ENCODE peak calls at places on chromosomes 12 and 14, in seven cellular contexts. X is K562, D is SK-N-SH, V is H1, T is GM12892, O is HepG2, Z is GM12878. B is an unnamed sample.

GRCh38 chr12:53775478-53776145 is 23.8 kb upstream of the CISTR start:
- DNase-seq in V (no peak), D (no peak), T (no peak), X (no peak), Z (no peak), O (no peak), B (no peak)

GRCh38 chr12:89469361-89469760 is 55.2 kb downstream of the GALNT4 start:
- DNase-seq in O (no peak), D (no peak), V (no peak), X (no peak), T (no peak), Z (no peak), B (no peak)

GRCh38 chr12:26269554-26270284 is 74.3 kb downstream of the SSPN start:
- DNase-seq in X (no peak), V (no peak), D (no peak), T (no peak), O (no peak), Z (no peak), B (no peak)

GRCh38 chr12:79838359-79838758 is 96.5 kb downstream of the PPP1R12A start:
- DNase-seq in Z (no peak), T (no peak), O (no peak), D (no peak), V (no peak), X (no peak), B (no peak)

GRCh38 chr14:53327716-53328115 is 174.6 kb upstream of the DDHD1 start:
- DNase-seq in X (no peak), T (no peak), V (no peak), Z (no peak), O (no peak), D (no peak), B (no peak)

GRCh38 chr14:61420326-61420725 is 98.9 kb downstream of the PRKCH start:
- DNase-seq in Z (no peak), X (no peak), V (peak), T (no peak), D (no peak), O (no peak), B (no peak)

GRCh38 chr14:22577334-22577908 is 11.6 kb downstream of the DAD1 start:
- DNase-seq in D (no peak), Z (no peak), O (no peak), X (no peak), T (no peak), V (no peak), B (no peak)

GRCh38 chr12:132355742-132356681 is 26.6 kb upstream of the GALNT9 start:
- DNase-seq in D (no peak), T (no peak), V (no peak), O (no peak), X (no peak), Z (no peak), B (no peak)

GRCh38 chr12:30719060-30719459 is 23.4 kb upstream of the IPO8 start:
- DNase-seq in Z (no peak), X (no peak), O (no peak), V (no peak), T (no peak), D (no peak), B (no peak)

GRCh38 chr12:79685068-79685467 is 5.7 kb downstream of the PAWR start:
- DNase-seq in T (no peak), O (peak), V (no peak), D (no peak), X (no peak), Z (no peak), B (no peak)

GRCh38 chr14:104864267-104865068 is 600 bp upstream of the CEP170B start:
- DNase-seq in T (peak), O (peak), X (peak), Z (no peak), V (peak), D (no peak), B (no peak)

GRCh38 chr14:59450716-59451115 is 14.5 kb downstream of the GPR135 start:
- DNase-seq in O (no peak), D (no peak), Z (no peak), V (no peak), T (no peak), X (no peak), B (no peak)

GRCh38 chr12:102957339-102958050 is at the start of gene ASCL1:
- DNase-seq in X (no peak), O (no peak), T (no peak), D (peak), Z (no peak), V (no peak), B (no peak)

GRCh38 chr12:107605293-107605692 is 80.3 kb upstream of the PWP1 start:
- DNase-seq in V (no peak), D (no peak), Z (no peak), O (no peak), T (no peak), X (no peak), B (no peak)
- TF ChIP-seq TAF1 in V (no peak), D (no peak), Z (no peak), O (no peak), T (no peak), X (no peak), B (no peak)

DNA sequence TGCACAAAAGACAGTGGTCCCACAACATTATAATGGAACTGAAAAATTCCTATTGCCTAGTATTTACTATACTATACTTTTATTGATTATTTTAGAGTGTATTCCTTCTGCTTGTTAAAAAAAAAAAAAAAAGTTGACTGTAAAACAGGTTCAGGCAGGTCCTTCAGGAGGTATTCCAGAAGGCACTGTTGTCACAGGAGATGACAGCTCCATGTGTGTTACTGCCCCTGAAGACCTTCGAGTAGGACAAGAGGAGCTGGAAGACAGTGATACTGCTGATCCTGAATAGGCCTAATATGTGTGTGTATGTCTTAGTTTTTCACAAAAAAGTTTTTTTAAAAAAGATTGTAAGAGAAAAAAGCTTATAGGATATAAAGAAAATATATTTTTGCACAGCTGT is 12.3 kb downstream of the UBE2N start:
- DNase-seq in O (no peak), D (no peak), Z (no peak), V (no peak), X (no peak), T (no peak), B (no peak)
- TF ChIP-seq POLR2AphosphoS5 in O (no peak), D (no peak), Z (no peak), V (no peak), X (no peak), T (no peak), B (no peak)

DNA sequence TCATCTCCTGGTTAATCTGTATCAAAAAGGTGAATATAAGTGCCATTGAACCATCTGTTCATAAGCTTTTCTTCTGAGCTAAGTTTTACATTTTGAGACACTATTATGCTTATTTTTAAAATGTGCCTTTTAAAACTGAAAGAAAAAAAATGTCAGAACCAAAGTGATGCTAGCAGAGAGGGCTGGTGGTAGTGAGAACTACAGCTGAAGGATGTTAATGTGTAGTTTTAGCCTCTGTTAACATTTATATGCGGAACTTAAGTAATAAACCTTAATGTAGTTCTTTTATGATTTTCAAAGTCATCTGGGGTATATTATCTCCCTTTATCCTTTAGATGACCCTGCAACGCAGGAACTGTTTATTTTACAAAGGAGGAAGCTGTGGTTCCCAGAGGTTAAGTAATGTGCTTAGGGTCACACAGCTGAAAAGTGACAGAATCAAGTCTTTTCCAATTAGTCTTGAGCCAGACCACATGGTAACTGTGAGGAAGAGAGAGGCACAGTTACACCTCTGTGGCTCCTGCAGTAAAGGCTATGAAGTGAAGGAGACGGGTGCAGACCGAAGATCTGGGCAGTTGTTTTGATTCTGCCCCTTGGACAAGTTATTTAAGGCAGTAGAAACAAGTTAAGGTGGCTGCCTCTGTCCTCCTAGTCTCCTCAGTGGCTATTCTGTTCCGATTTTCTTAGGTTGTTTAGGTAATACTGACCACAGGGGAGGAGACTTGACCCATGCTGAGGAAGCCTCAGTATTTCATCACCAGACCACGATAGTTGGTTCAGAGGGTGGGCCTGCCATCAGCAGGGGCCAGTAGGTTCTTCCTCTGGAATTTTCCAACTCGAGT is 23.9 kb downstream of the GNG2 start:
- DNase-seq in V (no peak), O (no peak), X (no peak), T (no peak), Z (no peak), D (peak), B (no peak)
- TF ChIP-seq TAF1 in V (no peak), O (no peak), X (no peak), T (no peak), Z (no peak), D (no peak), B (no peak)

DNA sequence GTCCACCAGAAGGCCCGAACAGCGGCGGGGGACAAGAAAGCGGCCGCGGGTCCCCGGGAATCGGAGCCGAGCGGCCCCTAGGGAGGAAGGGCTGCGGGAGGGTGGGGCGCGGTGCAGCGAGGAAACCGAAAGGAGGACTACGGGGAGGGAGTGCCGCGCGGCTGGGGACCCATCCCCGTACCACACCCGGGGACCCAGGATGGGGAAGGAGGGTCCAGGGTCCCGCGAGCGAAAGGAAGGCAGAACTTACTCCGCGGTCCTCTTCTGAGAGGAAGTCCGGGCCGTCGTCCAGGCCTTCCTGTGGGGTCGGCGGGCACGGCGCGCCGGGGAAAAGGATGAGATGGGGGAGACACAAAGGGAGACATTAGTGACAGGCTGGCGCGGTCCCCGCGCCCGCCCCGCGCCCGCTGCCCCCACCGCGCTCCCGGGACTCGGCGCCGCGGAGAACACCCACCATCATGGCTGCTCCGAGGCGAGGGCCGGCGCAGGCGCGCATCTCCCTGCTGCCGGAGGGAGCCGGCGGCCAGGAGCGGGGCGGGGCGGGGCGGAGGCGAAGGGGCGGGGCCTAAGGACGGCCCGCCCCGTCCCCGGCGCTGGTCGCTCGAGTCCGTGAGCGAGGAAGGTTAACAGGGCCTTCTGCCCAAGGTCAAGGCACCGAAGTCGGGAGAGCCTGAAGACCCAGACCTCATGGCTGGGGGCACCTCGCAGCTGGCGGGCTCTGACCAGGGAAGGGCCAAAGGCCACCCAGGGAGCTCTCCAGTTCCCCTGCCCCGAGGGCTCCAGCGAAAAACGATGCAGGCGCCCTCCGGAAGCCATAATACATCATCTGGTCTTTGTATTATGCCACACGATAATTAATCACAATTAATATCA is at the start of gene SNX6:
- DNase-seq in O (peak), Z (no peak), T (peak), V (peak), D (peak), X (peak), B (peak)
- TF ChIP-seq POLR2AphosphoS5 in O (peak), Z (peak), T (peak), V (peak), D (peak), X (peak), B (no peak)

DNA sequence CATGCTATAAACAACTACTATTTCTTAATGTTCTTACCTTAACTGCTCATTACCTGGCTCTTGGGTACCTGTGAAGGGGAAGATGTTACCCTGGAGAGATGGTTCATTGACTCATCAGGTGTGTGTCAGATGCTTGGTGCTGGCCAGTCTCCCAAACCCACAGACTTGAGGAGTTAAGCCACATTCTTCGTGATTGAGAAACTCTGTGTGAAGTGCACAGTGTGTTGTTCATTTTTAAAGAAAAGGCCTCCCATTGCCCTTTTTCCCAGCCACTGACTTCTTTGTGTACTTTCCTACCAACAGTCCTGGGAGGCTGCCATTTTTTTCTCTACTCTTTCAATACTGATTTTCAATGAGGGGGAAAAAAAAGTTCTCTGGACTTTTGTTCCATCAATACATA is 3.2 kb downstream of the MGST1 start:
- DNase-seq in T (no peak), Z (no peak), O (peak), V (no peak), D (no peak), X (no peak), B (no peak)
- TF ChIP-seq TAF1 in T (no peak), Z (no peak), O (no peak), V (no peak), D (no peak), X (no peak), B (no peak)

DNA sequence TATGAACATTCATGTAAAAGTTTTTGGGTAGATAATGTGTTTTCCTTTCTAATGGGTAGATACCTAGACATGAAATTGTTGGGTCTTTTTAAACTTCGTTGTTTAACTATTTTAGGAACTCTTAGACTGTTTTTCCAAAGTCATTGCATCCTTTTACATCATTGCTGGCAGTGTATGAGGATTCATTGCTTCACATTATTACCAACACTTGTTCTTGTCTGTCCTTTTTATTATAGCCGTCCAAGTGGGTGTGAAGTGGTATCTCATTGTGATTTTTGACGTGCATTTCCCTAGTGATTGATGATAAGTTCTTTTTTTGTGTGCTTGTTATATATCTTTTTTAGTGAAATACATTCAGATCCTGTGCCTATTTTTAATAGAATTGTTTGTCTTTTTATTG is 39.4 kb downstream of the USP15 start:
- DNase-seq in X (no peak), V (no peak), D (no peak), Z (no peak), T (no peak), O (no peak), B (no peak)
- TF ChIP-seq POLR2AphosphoS5 in X (no peak), V (no peak), D (no peak), Z (no peak), T (no peak), O (no peak), B (no peak)

DNA sequence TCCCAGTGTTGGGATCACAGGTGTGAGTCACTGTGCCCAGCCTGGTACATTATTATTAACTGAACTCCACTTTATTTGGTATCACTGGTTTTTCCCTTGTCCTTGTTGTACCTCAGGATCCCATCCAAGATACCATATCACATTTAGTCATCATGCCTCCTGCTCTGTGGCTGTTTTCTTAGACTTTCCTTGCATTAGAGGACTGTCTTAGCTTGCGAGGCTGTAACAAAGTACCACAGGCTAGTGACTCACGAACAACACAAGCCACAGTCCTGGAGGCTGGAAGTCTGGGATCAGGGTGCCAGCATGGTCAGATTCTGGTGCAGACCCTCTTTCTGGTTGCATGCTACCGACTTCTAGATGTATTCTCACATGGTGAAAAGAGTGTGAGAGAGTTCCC is 12.2 kb downstream of the KLC1 start:
- DNase-seq in V (no peak), O (no peak), X (no peak), T (no peak), D (no peak), Z (no peak), B (no peak)
- TF ChIP-seq TAF1 in V (no peak), O (no peak), X (no peak), T (no peak), D (no peak), Z (no peak), B (no peak)

GRCh38 chr12:108731105-108731865 is at the start of gene CORO1C:
- DNase-seq in O (peak), Z (peak), D (peak), X (peak), T (peak), V (peak), B (peak)

GRCh38 chr12:108731866-108732461 is 646 bp upstream of the CORO1C start:
- DNase-seq in Z (peak), O (peak), T (peak), D (peak), X (peak), V (peak), B (peak)

GRCh38 chr12:108728820-108729611 is 2.3 kb downstream of the CORO1C start:
- DNase-seq in Z (no peak), V (no peak), O (no peak), D (no peak), X (no peak), T (no peak), B (no peak)

GRCh38 chr12:108729612-108730336 is 1.5 kb downstream of the CORO1C start:
- DNase-seq in X (no peak), O (peak), T (no peak), D (peak), Z (no peak), V (no peak), B (no peak)

GRCh38 chr12:108730337-108731104 is 797 bp downstream of the CORO1C start:
- DNase-seq in T (peak), O (peak), D (peak), Z (no peak), X (peak), V (peak), B (peak)
- TF ChIP-seq POLR2AphosphoS5 in T (peak), O (no peak), D (peak), Z (peak), X (no peak), V (peak), B (no peak)

GRCh38 chr12:100737168-100737567 is 57.4 kb upstream of the ANO4 start:
- DNase-seq in O (no peak), X (no peak), T (no peak), Z (no peak), D (no peak), V (no peak), B (no peak)

GRCh38 chr12:100738086-100738485 is 56.5 kb upstream of the ANO4 start:
- DNase-seq in T (no peak), X (no peak), Z (no peak), V (no peak), D (no peak), O (no peak), B (no peak)

DNA sequence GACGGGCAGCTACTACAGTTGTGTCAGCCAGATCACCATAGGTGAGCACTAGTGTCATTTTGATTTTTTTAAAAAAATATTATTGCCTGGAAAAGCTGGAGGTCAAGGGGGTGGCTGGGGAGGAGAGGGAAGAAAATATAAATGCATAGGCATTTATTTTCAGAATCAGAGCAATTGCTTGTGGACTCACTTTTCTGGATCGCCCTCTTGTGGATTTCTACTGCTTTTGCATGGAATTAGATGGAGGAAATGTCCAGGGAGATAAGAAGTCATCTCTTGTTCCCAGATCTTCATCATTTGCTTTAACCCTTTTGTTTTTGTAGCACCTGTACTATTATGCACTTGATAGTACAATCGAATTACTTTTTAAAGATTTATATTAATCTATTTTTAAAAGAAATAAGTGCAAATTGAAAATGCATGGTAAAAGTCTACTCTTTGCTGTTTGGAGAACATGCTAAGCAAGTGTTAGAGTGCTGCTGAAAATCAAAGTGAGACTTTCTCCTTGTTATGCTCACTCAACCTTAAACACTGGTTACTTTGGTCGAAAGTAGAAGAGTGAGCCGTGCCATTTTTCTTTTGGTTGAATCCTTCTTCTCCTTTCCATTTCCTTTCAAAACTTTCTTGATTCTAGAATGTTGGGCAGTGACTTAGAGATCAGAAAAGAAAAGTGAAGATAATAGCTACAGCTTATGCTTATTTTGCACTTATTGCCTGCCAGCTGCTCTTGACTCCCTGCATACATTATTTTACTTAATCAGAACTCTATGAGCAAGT is 60.6 kb upstream of the ANO4 start:
- DNase-seq in O (peak), V (no peak), Z (no peak), T (no peak), X (no peak), D (no peak), B (no peak)
- TF ChIP-seq TAF1 in O (no peak), V (no peak), Z (no peak), T (no peak), X (no peak), D (no peak), B (no peak)

DNA sequence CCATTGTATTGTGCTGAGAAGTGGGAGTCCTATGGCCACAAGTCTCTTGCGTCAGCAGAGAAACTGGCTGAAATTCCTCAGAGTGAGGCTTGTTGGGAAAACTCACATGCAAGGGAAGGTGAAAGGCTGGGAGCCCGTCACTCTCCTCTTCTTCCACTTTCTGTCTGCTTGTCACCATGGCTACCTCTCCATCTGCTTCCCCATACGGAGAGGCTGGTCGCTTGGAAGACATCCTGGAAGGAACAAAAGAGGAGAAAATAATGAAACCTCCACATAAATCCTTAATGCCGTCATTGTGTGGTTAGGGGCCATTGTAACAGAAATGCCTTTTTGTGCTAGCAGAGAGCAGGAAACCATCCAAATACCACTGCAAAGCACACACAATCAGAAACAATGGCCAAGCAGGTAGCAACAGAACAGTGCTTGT is 53.7 kb downstream of the SOX5 start:
- DNase-seq in D (no peak), Z (no peak), V (peak), T (no peak), X (no peak), O (no peak), B (no peak)
- TF ChIP-seq POLR2AphosphoS5 in D (no peak), Z (no peak), V (no peak), T (no peak), X (no peak), O (no peak), B (no peak)

B was measured in GM12891.